ENCODE peak calls at places on chromosome 22, in nine cellular contexts. One of them, this sample, is unnamed.

GRCh38 chr22:21641417-21641794 is 696 bp upstream of the SDF2L1 start:
- DNase-seq in H54: peak
- DNase-seq in suprapubic skin: no peak
- DNase-seq in stomach: peak
- DNase-seq in GM12891: no peak
- DNase-seq in tibial nerve: no peak
- DNase-seq in HCT116: no peak
- DNase-seq in body of pancreas: peak
- DNase-seq in testis: peak
- DNase-seq in this sample: no peak

GRCh38 chr22:50525991-50526848 is 822 bp upstream of the SCO2 start:
- DNase-seq in tibial nerve: no peak
- DNase-seq in testis: peak
- DNase-seq in H54: peak
- DNase-seq in stomach: peak
- DNase-seq in body of pancreas: peak
- DNase-seq in HCT116: no peak
- DNase-seq in GM12891: peak
- DNase-seq in suprapubic skin: peak
- DNase-seq in this sample: peak

GRCh38 chr22:28246392-28246791 is 327.3 kb upstream of the PITPNB start:
- DNase-seq in suprapubic skin: no peak
- DNase-seq in HCT116: no peak
- DNase-seq in H54: no peak
- DNase-seq in stomach: no peak
- DNase-seq in testis: no peak
- DNase-seq in GM12891: no peak
- DNase-seq in tibial nerve: no peak
- DNase-seq in body of pancreas: no peak
- DNase-seq in this sample: no peak

GRCh38 chr22:50528682-50529415 is 963 bp downstream of the TYMP start:
- DNase-seq in stomach: no peak
- DNase-seq in body of pancreas: no peak
- DNase-seq in H54: no peak
- DNase-seq in testis: no peak
- DNase-seq in suprapubic skin: no peak
- DNase-seq in GM12891: no peak
- DNase-seq in tibial nerve: no peak
- DNase-seq in HCT116: no peak
- DNase-seq in this sample: no peak

GRCh38 chr22:17606472-17606871 is 22.1 kb downstream of the ATP6V1E1 start:
- DNase-seq in tibial nerve: no peak
- DNase-seq in suprapubic skin: no peak
- DNase-seq in H54: no peak
- DNase-seq in testis: no peak
- DNase-seq in stomach: no peak
- DNase-seq in body of pancreas: no peak
- DNase-seq in GM12891: no peak
- DNase-seq in HCT116: no peak
- DNase-seq in this sample: peak

GRCh38 chr22:45302047-45302446 is 7.7 kb upstream of the FAM118A start:
- DNase-seq in H54: no peak
- DNase-seq in testis: no peak
- DNase-seq in HCT116: no peak
- DNase-seq in body of pancreas: no peak
- DNase-seq in suprapubic skin: no peak
- DNase-seq in tibial nerve: no peak
- DNase-seq in stomach: no peak
- DNase-seq in GM12891: no peak
- DNase-seq in this sample: no peak

GRCh38 chr22:18970180-18970947 is 34.3 kb upstream of the PRODH start:
- DNase-seq in H54: peak
- DNase-seq in testis: no peak
- DNase-seq in HCT116: no peak
- DNase-seq in GM12891: no peak
- DNase-seq in suprapubic skin: no peak
- DNase-seq in stomach: no peak
- DNase-seq in body of pancreas: peak
- DNase-seq in tibial nerve: no peak
- DNase-seq in this sample: peak

GRCh38 chr22:31526275-31526674 is 29.9 kb downstream of the SFI1 start:
- DNase-seq in testis: no peak
- DNase-seq in GM12891: no peak
- DNase-seq in body of pancreas: no peak
- DNase-seq in tibial nerve: no peak
- DNase-seq in HCT116: no peak
- DNase-seq in stomach: no peak
- DNase-seq in H54: no peak
- DNase-seq in suprapubic skin: no peak
- DNase-seq in this sample: no peak

GRCh38 chr22:48539261-48539660 is 1288.4 kb downstream of the BRD1 start:
- DNase-seq in body of pancreas: no peak
- DNase-seq in tibial nerve: no peak
- DNase-seq in GM12891: no peak
- DNase-seq in suprapubic skin: no peak
- DNase-seq in stomach: no peak
- DNase-seq in testis: no peak
- DNase-seq in HCT116: no peak
- DNase-seq in H54: no peak
- DNase-seq in this sample: no peak

GRCh38 chr22:37258005-37258790 is 14.1 kb upstream of the RAC2 start:
- DNase-seq in body of pancreas: no peak
- DNase-seq in H54: no peak
- DNase-seq in tibial nerve: no peak
- DNase-seq in testis: no peak
- DNase-seq in GM12891: no peak
- DNase-seq in HCT116: no peak
- DNase-seq in suprapubic skin: no peak
- DNase-seq in stomach: no peak
- DNase-seq in this sample: peak

GRCh38 chr22:42444060-42444904 is 12.1 kb upstream of the NFAM1 start:
- DNase-seq in body of pancreas: peak
- DNase-seq in H54: peak
- DNase-seq in GM12891: peak
- DNase-seq in tibial nerve: peak
- DNase-seq in HCT116: peak
- DNase-seq in stomach: peak
- DNase-seq in testis: peak
- DNase-seq in suprapubic skin: peak
- DNase-seq in this sample: peak
- TF ChIP-seq POLR2A in body of pancreas: no peak
- TF ChIP-seq POLR2A in H54: no peak
- TF ChIP-seq POLR2A in GM12891: peak
- TF ChIP-seq POLR2A in tibial nerve: peak
- TF ChIP-seq POLR2A in HCT116: peak
- TF ChIP-seq POLR2A in stomach: no peak
- TF ChIP-seq POLR2A in testis: no peak
- TF ChIP-seq POLR2A in suprapubic skin: no peak
- TF ChIP-seq POLR2A in this sample: no peak

GRCh38 chr22:38770257-38770949 is 14.6 kb upstream of the SUN2 start:
- DNase-seq in tibial nerve: no peak
- DNase-seq in testis: no peak
- DNase-seq in H54: no peak
- DNase-seq in GM12891: no peak
- DNase-seq in stomach: no peak
- DNase-seq in suprapubic skin: no peak
- DNase-seq in HCT116: no peak
- DNase-seq in body of pancreas: no peak
- DNase-seq in this sample: no peak
- TF ChIP-seq POLR2A in tibial nerve: no peak
- TF ChIP-seq POLR2A in testis: no peak
- TF ChIP-seq POLR2A in H54: no peak
- TF ChIP-seq POLR2A in GM12891: no peak
- TF ChIP-seq POLR2A in stomach: no peak
- TF ChIP-seq POLR2A in suprapubic skin: no peak
- TF ChIP-seq POLR2A in HCT116: no peak
- TF ChIP-seq POLR2A in body of pancreas: no peak
- TF ChIP-seq POLR2A in this sample: no peak

DNA sequence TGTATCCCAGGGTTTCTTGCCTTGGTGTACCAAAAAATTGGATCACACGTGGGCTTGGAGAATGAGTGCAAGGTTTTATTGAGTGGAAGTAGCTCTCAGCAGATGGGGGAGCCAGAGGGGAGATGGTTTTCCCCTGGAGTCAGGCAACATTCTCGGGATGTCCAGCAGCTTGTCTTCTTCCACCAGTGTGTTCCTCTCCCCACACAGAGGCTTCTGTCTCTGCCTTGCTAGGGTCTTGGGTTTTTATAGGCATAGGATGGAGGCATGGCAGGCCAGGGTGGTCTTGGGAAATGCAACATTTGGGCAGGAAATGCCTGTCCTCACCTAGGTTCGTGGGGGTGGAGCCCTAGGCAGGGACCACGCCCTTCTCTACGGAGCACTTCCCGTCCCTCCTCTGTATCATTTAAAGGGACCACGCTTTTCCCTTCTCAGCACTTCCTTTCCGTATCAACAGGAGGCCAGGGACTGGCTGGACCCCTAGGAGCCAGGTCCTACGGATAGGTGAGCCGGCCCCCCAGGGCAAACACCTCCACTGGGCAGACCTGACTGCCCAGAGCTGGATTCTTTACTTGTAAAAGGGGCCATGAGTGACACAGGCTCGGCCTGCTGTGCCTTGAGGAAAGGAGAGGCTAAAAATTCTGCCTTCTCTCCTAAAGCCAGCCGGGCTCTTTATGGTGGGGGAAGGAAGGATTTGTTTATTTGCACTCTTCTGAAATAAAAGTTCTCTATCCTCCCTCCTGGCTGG is 55.3 kb upstream of the CCDC188 start:
- DNase-seq in stomach: peak
- DNase-seq in suprapubic skin: peak
- DNase-seq in tibial nerve: no peak
- DNase-seq in body of pancreas: peak
- DNase-seq in GM12891: peak
- DNase-seq in testis: peak
- DNase-seq in H54: peak
- DNase-seq in HCT116: peak
- DNase-seq in this sample: peak
- TF ChIP-seq POLR2A in stomach: no peak
- TF ChIP-seq POLR2A in suprapubic skin: no peak
- TF ChIP-seq POLR2A in tibial nerve: no peak
- TF ChIP-seq POLR2A in body of pancreas: no peak
- TF ChIP-seq POLR2A in GM12891: no peak
- TF ChIP-seq POLR2A in testis: no peak
- TF ChIP-seq POLR2A in H54: peak
- TF ChIP-seq POLR2A in HCT116: peak
- TF ChIP-seq POLR2A in this sample: no peak

GRCh38 chr22:43152001-43152354 is 619 bp downstream of the TSPO start:
- DNase-seq in GM12891: no peak
- DNase-seq in H54: no peak
- DNase-seq in body of pancreas: no peak
- DNase-seq in HCT116: no peak
- DNase-seq in tibial nerve: no peak
- DNase-seq in stomach: no peak
- DNase-seq in testis: no peak
- DNase-seq in suprapubic skin: peak
- DNase-seq in this sample: no peak

GRCh38 chr22:43150731-43151206 is 590 bp upstream of the TSPO start:
- DNase-seq in H54: no peak
- DNase-seq in stomach: no peak
- DNase-seq in tibial nerve: no peak
- DNase-seq in body of pancreas: no peak
- DNase-seq in testis: no peak
- DNase-seq in suprapubic skin: peak
- DNase-seq in HCT116: no peak
- DNase-seq in GM12891: no peak
- DNase-seq in this sample: peak

GRCh38 chr22:43153916-43154315 is 2.6 kb downstream of the TSPO start:
- DNase-seq in HCT116: no peak
- DNase-seq in H54: no peak
- DNase-seq in body of pancreas: no peak
- DNase-seq in stomach: no peak
- DNase-seq in testis: no peak
- DNase-seq in GM12891: no peak
- DNase-seq in suprapubic skin: no peak
- DNase-seq in tibial nerve: no peak
- DNase-seq in this sample: no peak

GRCh38 chr22:43151251-43152000 is at the start of gene TSPO:
- DNase-seq in body of pancreas: peak
- DNase-seq in stomach: peak
- DNase-seq in H54: peak
- DNase-seq in HCT116: no peak
- DNase-seq in testis: peak
- DNase-seq in GM12891: no peak
- DNase-seq in suprapubic skin: peak
- DNase-seq in tibial nerve: peak
- DNase-seq in this sample: peak

DNA sequence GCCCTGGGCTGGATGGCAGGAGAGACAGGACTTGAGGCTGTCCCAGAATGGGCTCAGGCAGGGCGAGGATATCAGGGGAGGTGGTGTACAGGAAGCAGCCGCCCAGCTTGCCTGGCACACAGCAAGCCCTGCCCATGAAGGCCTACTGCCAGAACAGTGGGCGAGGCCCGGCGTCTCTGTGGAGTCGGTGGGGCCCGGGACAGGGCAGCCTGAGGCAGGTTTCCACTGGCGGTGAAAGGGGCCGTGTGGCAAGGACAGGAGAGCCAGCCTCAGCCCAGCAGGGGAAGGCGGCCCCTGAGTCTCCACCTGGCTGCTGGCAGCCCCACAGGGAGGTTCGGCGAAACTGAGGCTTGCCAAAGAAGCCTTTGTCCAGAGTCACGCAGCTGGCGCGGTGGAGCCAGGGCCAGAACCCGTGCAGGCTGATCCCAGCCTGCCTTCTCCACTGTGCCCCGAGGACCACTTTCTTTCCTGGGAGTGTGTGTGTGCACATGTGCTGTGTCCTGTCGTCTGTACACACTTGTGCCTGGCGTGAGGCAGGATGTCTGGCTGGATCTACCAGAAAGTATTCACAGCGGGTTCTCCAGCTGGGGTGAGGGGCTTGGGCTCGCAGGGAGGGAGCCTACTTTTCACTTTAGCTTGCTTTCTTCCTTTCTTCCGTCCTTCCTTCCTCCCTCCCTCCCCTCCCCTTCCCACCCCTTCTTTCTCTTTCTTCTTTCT is 1.2 kb downstream of the TSPO start:
- DNase-seq in HCT116: no peak
- DNase-seq in GM12891: no peak
- DNase-seq in testis: peak
- DNase-seq in suprapubic skin: peak
- DNase-seq in tibial nerve: peak
- DNase-seq in body of pancreas: peak
- DNase-seq in stomach: peak
- DNase-seq in H54: peak
- DNase-seq in this sample: peak
- TF ChIP-seq POLR2A in HCT116: no peak
- TF ChIP-seq POLR2A in GM12891: no peak
- TF ChIP-seq POLR2A in testis: no peak
- TF ChIP-seq POLR2A in suprapubic skin: no peak
- TF ChIP-seq POLR2A in tibial nerve: peak
- TF ChIP-seq POLR2A in body of pancreas: peak
- TF ChIP-seq POLR2A in stomach: no peak
- TF ChIP-seq POLR2A in H54: peak
- TF ChIP-seq POLR2A in this sample: no peak

This sample was measured in spleen.